ENCODE peak calls at places on chromosomes 1 and 21, in eight cellular contexts. B, F, H, A, M, W, N and U are unnamed samples.

GRCh38 chr1:167499106-167499505 is 19.2 kb downstream of the CD247 start:
- DNase-seq in B (no peak), F (no peak), H (no peak), A (no peak), M (no peak), W (no peak), N (no peak), U (no peak)

GRCh38 chr1:51829058-51829457 is 49.5 kb downstream of the NRDC start:
- DNase-seq in B (no peak), F (no peak), H (no peak), A (no peak), M (no peak), W (no peak), N (no peak), U (no peak)

GRCh38 chr1:76073471-76073870 is 1.1 kb upstream of the ST6GALNAC3 start:
- DNase-seq in B (peak; percentile 84), F (no peak), H (no peak), A (no peak), M (no peak), W (no peak), N (no peak), U (no peak)

GRCh38 chr1:111990878-111991760 is 1.7 kb upstream of the KCND3 start:
- DNase-seq in B (no peak), F (peak; percentile 50), H (peak; percentile 91), A (peak; percentile 73), M (peak; percentile 14), W (no peak), N (no peak), U (no peak)

GRCh38 chr1:229062135-229062534 is 208.8 kb upstream of the RAB4A start:
- DNase-seq in B (no peak), F (no peak), H (no peak), A (no peak), M (no peak), W (no peak), N (no peak), U (no peak)

GRCh38 chr1:66124670-66125069 is 332.0 kb downstream of the PDE4B start:
- DNase-seq in B (no peak), F (no peak), H (no peak), A (no peak), M (no peak), W (no peak), N (no peak), U (no peak)

GRCh38 chr1:25045480-25046193 is 115.6 kb upstream of the RUNX3 start:
- DNase-seq in B (no peak), F (no peak), H (no peak), A (no peak), M (no peak), W (no peak), N (no peak), U (no peak)

GRCh38 chr1:222582099-222582774 is 7.5 kb downstream of the TAF1A start:
- DNase-seq in B (peak; percentile 30), F (no peak), H (no peak), A (no peak), M (no peak), W (no peak), N (no peak), U (no peak)

GRCh38 chr1:79293611-79294010 is 287.1 kb upstream of the ADGRL4 start:
- DNase-seq in B (peak; percentile 37), F (no peak), H (no peak), A (no peak), M (no peak), W (no peak), N (no peak), U (no peak)

GRCh38 chr1:109900489-109900888 is 10.2 kb upstream of the CSF1 start:
- DNase-seq in B (no peak), F (no peak), H (no peak), A (no peak), M (no peak), W (no peak), N (no peak), U (no peak)

GRCh38 chr21:31008355-31008754 is 29.9 kb downstream of the KRTAP19-8 start:
- DNase-seq in B (no peak), F (no peak), H (no peak), A (no peak), M (no peak), W (no peak), N (no peak), U (no peak)

GRCh38 chr1:192539450-192540132 is 36.0 kb upstream of the RGS1 start:
- DNase-seq in B (peak; percentile 98), F (peak; percentile 69), H (no peak), A (peak; percentile 24), M (peak; percentile 58), W (no peak), N (no peak), U (no peak)

GRCh38 chr1:98157524-98158293 is 236.9 kb upstream of the DPYD start:
- DNase-seq in B (peak; percentile 72), F (no peak), H (no peak), A (no peak), M (no peak), W (no peak), N (no peak), U (no peak)

GRCh38 chr1:42436794-42437458 is 18.9 kb downstream of the ZMYND12 start:
- DNase-seq in B (no peak), F (no peak), H (no peak), A (no peak), M (no peak), W (no peak), N (no peak), U (no peak)

GRCh38 chr1:38246955-38247952 is 200.7 kb upstream of the POU3F1 start:
- DNase-seq in B (peak; percentile 5), F (peak; percentile 42), H (no peak), A (peak; percentile 15), M (no peak), W (no peak), N (no peak), U (no peak)

GRCh38 chr1:24969616-24970398 is 39.7 kb upstream of the RUNX3 start:
- DNase-seq in B (no peak), F (no peak), H (no peak), A (no peak), M (no peak), W (no peak), N (no peak), U (no peak)

DNA sequence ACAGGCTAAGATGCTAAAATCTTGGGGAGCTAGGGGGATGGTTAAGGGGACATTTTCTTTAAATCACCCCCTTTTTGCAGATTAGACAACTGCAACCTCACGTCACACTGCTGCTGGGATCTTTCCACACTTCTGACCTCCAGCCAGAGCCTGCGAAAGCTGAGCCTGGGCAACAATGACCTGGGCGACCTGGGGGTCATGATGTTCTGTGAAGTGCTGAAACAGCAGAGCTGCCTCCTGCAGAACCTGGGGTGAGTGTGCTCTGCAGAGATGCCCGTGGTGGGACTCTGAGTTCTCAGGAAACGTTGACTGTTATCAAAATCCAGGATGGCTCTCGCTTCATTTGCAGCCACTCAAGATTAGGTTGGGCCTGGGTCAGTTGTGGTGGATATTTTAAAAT is 13.3 kb downstream of the OR2B11 start:
- DNase-seq in B (no peak), F (no peak), H (no peak), A (no peak), M (no peak), W (no peak), N (no peak), U (no peak)
- H3K4me1 ChIP-seq in B (no peaks in the 10 kb centered on the region), F (no peaks in the 10 kb centered on the region), H (peaks cover 5% of the 10 kb centered on the region), A (no peaks in the 10 kb centered on the region), M (no peaks in the 10 kb centered on the region), W (no peaks in the 10 kb centered on the region), N (no peaks in the 10 kb centered on the region), U (peaks cover 7% of the 10 kb centered on the region)

DNA sequence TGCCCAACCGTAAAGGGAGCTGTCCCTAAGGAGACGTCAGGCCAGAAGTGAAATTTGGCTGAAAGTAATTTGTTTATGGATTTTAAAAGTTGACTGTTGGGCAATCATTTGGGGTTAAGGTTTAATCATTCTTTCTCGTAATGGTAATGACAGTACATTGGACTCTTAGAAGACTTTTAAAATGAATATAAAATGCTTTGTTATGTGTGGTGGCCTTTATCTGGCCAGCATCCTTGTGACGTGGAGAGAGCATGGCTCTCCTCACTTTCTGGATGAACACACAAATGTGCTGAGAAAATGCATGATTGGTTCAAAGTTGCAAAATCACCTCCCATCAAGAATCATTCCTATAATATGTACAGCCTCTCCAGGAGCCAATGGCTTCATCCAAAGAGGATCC is 160.2 kb downstream of the DHRS3 start:
- DNase-seq in B (no peak), F (no peak), H (no peak), A (peak; percentile 64), M (no peak), W (no peak), N (no peak), U (no peak)
- H3K4me1 ChIP-seq in B (peaks cover 47% of the 10 kb centered on the region), F (peaks cover 23% of the 10 kb centered on the region), H (peaks cover 73% of the 10 kb centered on the region), A (peaks cover 9% of the 10 kb centered on the region), M (peaks cover 68% of the 10 kb centered on the region), W (peaks cover 57% of the 10 kb centered on the region), N (peaks cover 27% of the 10 kb centered on the region), U (peaks cover 100% of the 10 kb centered on the region)

GRCh38 chr1:153959454-153959853 is 1.0 kb upstream of the CRTC2 start:
- DNase-seq in B (no peak), F (no peak), H (no peak), A (no peak), M (no peak), W (no peak), N (no peak), U (no peak)

GRCh38 chr1:153960206-153960605 is 1.8 kb upstream of the CRTC2 start:
- DNase-seq in B (no peak), F (no peak), H (no peak), A (no peak), M (no peak), W (no peak), N (no peak), U (no peak)

GRCh38 chr1:153957744-153958110 is 685 bp downstream of the CRTC2 start:
- DNase-seq in B (no peak), F (no peak), H (no peak), A (no peak), M (no peak), W (no peak), N (no peak), U (no peak)

GRCh38 chr1:153958111-153958960 is at the start of gene CRTC2:
- DNase-seq in B (peak; percentile 98), F (peak; percentile 97), H (peak; percentile 99), A (peak; percentile 99), M (peak; percentile 99), W (peak; percentile 92), N (peak; percentile 99), U (peak; percentile 100)

DNA sequence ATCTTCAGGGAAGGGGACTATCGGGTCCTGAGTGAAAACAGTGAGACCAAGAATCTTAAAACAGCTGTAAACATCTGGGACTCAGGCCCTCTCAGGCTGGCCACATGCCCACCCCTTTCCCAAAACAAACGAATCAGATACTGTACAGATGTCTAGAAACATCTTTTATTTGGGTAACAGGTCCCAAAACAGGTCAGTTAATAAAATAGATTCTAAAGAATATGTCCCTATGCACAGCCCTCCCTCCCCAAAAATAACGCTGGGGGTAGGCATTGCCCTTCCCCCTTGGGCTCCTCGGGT is 499 bp upstream of the CRTC2 start:
- DNase-seq in B (no peak), F (no peak), H (peak; percentile 26), A (no peak), M (no peak), W (no peak), N (peak; percentile 59), U (no peak)
- H3K4me1 ChIP-seq in B (peaks cover 16% of the 10 kb centered on the region), F (peaks cover 26% of the 10 kb centered on the region), H (peaks cover 57% of the 10 kb centered on the region), A (peaks cover 27% of the 10 kb centered on the region), M (peaks cover 32% of the 10 kb centered on the region), W (peaks cover 54% of the 10 kb centered on the region), N (peaks cover 31% of the 10 kb centered on the region), U (peaks cover 63% of the 10 kb centered on the region)

DNA sequence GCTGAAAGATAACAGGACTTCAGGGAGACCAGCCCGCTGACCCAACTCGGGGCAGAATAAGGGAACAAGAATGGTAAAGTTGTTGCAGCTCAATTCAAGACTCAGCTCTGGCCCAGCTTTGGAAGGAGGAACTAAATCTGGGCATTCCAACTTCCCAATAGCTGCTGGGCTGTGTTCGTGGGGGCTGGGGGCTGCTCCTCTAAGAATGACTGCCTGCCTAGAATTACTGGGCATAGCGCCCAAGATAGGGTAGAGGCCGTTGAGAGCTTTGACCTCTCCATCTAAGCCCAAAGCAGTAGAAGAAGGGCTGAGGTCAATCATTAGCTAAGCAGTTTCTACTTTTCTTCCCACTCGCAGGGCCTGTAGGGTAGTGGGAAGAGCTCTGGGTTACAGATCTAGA is 1.3 kb downstream of the FABP3 start:
- DNase-seq in B (no peak), F (no peak), H (peak; percentile 17), A (no peak), M (no peak), W (no peak), N (peak; percentile 29), U (no peak)
- H3K4me1 ChIP-seq in B (peaks cover 7% of the 10 kb centered on the region), F (peaks cover 25% of the 10 kb centered on the region), H (peaks cover 46% of the 10 kb centered on the region), A (peaks cover 6% of the 10 kb centered on the region), M (peaks cover 1% of the 10 kb centered on the region), W (peaks cover 9% of the 10 kb centered on the region), N (peaks cover 34% of the 10 kb centered on the region), U (peaks cover 74% of the 10 kb centered on the region)